ENCODE peak calls at places on chromosome 13, in six cellular contexts. O is neural progenitor cell, X is MM.1S, E is GM23248, T is SK-N-SH, B is HCT116. U is an unnamed sample.

GRCh38 chr13:30142502-30143211 is 164.7 kb downstream of the KATNAL1 start:
- DNase-seq in O (no peak), B (peak), E (peak), T (peak), X (no peak), U (peak)

GRCh38 chr13:88257706-88258105 is 586.5 kb downstream of the SLITRK5 start:
- DNase-seq in B (no peak), T (no peak), O (no peak), X (no peak), E (no peak), U (no peak)

GRCh38 chr13:23516190-23516589 is 54.0 kb upstream of the TNFRSF19 start:
- DNase-seq in E (no peak), T (no peak), B (no peak), O (peak), X (no peak), U (no peak)

GRCh38 chr13:34416833-34417425 is 525.1 kb upstream of the NBEA start:
- DNase-seq in E (peak), X (no peak), O (no peak), B (no peak), T (no peak), U (peak)

GRCh38 chr13:47294691-47295090 is 397.8 kb upstream of the HTR2A start:
- DNase-seq in T (no peak), E (no peak), X (no peak), B (no peak), O (no peak), U (no peak)

GRCh38 chr13:75705395-75705794 is 69.3 kb downstream of the LMO7 start:
- DNase-seq in T (no peak), O (no peak), B (peak), E (peak), X (no peak), U (peak)

GRCh38 chr13:69704311-69704710 is 403.3 kb upstream of the ATXN8OS start:
- DNase-seq in E (no peak), X (no peak), T (no peak), B (no peak), O (no peak), U (no peak)

GRCh38 chr13:26007774-26008173 is 44.0 kb downstream of the SHISA2 start:
- DNase-seq in B (no peak), E (no peak), X (peak), T (no peak), O (no peak), U (peak)

GRCh38 chr13:63024458-63024857 is 1608.8 kb upstream of the PCDH20 start:
- DNase-seq in T (peak), B (no peak), E (no peak), O (no peak), X (no peak), U (no peak)

GRCh38 chr13:72864142-72865035 is 82.5 kb downstream of the PIBF1 start:
- DNase-seq in E (peak), O (no peak), B (no peak), X (no peak), T (no peak), U (peak)

GRCh38 chr13:24630851-24631341 is 49.3 kb upstream of the ATP12A start:
- DNase-seq in E (peak), X (no peak), B (peak), O (peak), T (no peak), U (peak)

GRCh38 chr13:79481685-79482052 is 714 bp downstream of the NDFIP2 start:
- DNase-seq in E (peak), X (peak), T (peak), B (no peak), O (no peak), U (peak)

GRCh38 chr13:98473792-98474153 is 103.1 kb downstream of the STK24 start:
- DNase-seq in T (no peak), B (no peak), X (no peak), O (no peak), E (no peak), U (no peak)

GRCh38 chr13:65677906-65678305 is 1552.2 kb downstream of the PCDH9 start:
- DNase-seq in E (no peak), T (no peak), B (peak), O (no peak), X (no peak), U (no peak)

GRCh38 chr13:65746522-65746921 is 1483.6 kb downstream of the PCDH9 start:
- DNase-seq in E (no peak), O (no peak), B (no peak), T (no peak), X (no peak), U (no peak)

GRCh38 chr13:54198911-54199310 is 1170.3 kb downstream of the OLFM4 start:
- DNase-seq in E (no peak), O (peak), X (no peak), T (no peak), B (no peak), U (no peak)

GRCh38 chr13:49053899-49054298 is 78.2 kb downstream of the FNDC3A start:
- DNase-seq in B (no peak), T (no peak), E (no peak), O (no peak), X (no peak), U (no peak)

GRCh38 chr13:101283782-101284181 is 132.5 kb downstream of the NALCN start:
- DNase-seq in B (no peak), X (no peak), E (no peak), T (no peak), O (no peak), U (no peak)

GRCh38 chr13:24649685-24650038 is 30.5 kb upstream of the ATP12A start:
- DNase-seq in B (no peak), T (no peak), E (no peak), X (no peak), O (no peak), U (no peak)

GRCh38 chr13:28539625-28540286 is 44.8 kb upstream of the FLT1 start:
- DNase-seq in X (no peak), E (no peak), B (no peak), T (no peak), O (no peak), U (no peak)

GRCh38 chr13:101624210-101624922 is 171.9 kb downstream of the ITGBL1 start:
- DNase-seq in B (no peak), X (no peak), T (no peak), E (no peak), O (peak), U (peak)

GRCh38 chr13:49240017-49240416 is 7.7 kb upstream of the CDADC1 start:
- DNase-seq in B (peak), X (peak), T (no peak), E (peak), O (peak), U (peak)

GRCh38 chr13:91894311-91894710 is 495.9 kb downstream of the GPC5 start:
- DNase-seq in O (no peak), E (no peak), T (no peak), B (no peak), X (no peak), U (no peak)

GRCh38 chr13:97339019-97339988 is 94.7 kb upstream of the RAP2A start:
- DNase-seq in B (no peak), T (no peak), O (no peak), E (peak), X (no peak), U (no peak)

GRCh38 chr13:45108716-45109706 is 11.3 kb upstream of the GTF2F2 start:
- DNase-seq in X (no peak), E (peak), O (no peak), B (no peak), T (no peak), U (no peak)

GRCh38 chr13:30346159-30346788 is 38.9 kb upstream of the KATNAL1 start:
- DNase-seq in O (no peak), E (no peak), B (no peak), T (no peak), X (peak), U (no peak)

GRCh38 chr13:64925284-64925683 is 2304.9 kb downstream of the PCDH9 start:
- DNase-seq in T (no peak), X (no peak), B (no peak), O (peak), E (peak), U (peak)

GRCh38 chr13:99158846-99159245 is 41.8 kb upstream of the UBAC2 start:
- DNase-seq in O (no peak), B (no peak), X (no peak), T (no peak), E (no peak), U (no peak)

GRCh38 chr13:49608932-49609331 is 19.4 kb upstream of the ARL11 start:
- DNase-seq in X (no peak), B (no peak), E (no peak), T (no peak), O (no peak), U (no peak)

GRCh38 chr13:113536461-113537110 is 46.1 kb upstream of the DCUN1D2 start:
- DNase-seq in X (no peak), O (no peak), B (no peak), T (no peak), E (no peak), U (no peak)
- TF ChIP-seq EZH2phosphoT487 in X (no peak), O (no peak), B (no peak), T (no peak), E (no peak), U (no peak)

GRCh38 chr13:39777021-39777420 is 121.6 kb downstream of the COG6 start:
- DNase-seq in X (no peak), O (no peak), E (no peak), T (no peak), B (no peak), U (no peak)
- H2AFZ ChIP-seq in X (no peak), O (no peak), E (no peak), T (peak), B (no peak), U (peak)

GRCh38 chr13:40982772-40983171 is 36.3 kb downstream of the ELF1 start:
- DNase-seq in B (no peak), X (peak), E (peak), T (peak), O (no peak), U (no peak)

GRCh38 chr13:40983269-40983668 is 35.8 kb downstream of the ELF1 start:
- DNase-seq in B (no peak), T (no peak), O (no peak), E (peak), X (no peak), U (no peak)

GRCh38 chr13:40984670-40985366 is 34.3 kb downstream of the ELF1 start:
- DNase-seq in X (peak), O (no peak), E (peak), B (no peak), T (no peak), U (no peak)

GRCh38 chr13:40985596-40986327 is 33.4 kb downstream of the ELF1 start:
- DNase-seq in E (no peak), X (peak), B (no peak), T (no peak), O (no peak), U (no peak)

DNA sequence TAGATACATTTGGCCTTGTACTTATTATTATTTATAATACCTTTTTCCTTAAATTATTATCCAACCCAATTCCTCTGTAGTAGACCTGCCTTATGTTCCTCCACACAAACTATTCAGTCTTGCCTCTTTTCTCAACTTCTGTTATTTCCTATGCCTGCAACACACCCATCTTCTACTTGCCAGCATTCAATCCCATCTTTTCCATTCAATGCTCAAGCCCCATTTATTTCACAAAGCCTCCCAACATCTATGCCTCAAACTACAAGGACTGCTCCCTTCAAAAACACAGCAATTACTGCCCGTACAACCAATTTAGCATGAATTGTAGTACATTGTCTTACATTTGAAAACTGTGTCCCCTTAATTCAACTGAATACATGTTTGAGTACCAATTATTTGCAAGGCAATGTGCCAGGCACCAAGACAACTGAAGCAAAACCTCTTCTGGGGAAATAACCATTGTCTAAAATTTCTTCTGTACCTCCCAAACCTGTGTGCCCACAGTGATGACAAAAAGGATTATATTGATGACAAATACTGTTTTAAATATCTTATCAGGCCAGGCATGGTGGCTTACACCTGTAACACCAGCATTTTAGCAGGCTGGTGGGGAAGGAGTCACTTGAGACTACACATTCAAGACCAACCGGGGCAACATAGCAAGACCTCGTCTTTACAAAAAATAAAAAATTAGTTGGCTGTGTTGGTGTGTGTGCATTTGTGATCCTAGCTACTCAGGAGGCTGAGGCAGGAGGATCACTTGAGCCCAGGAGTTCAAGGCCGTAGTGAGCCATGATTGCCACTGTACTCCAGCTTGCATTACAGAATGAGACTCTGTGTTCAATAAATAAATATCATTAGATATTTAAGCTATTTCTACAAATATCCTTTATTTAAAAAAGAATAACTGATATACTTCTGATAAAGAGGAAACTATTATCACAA is 35.1 kb downstream of the ELF1 start:
- DNase-seq in O (no peak), X (no peak), T (no peak), E (no peak), B (no peak), U (no peak)
- H3K9ac ChIP-seq in O (no peak), X (peak), T (no peak), E (no peak), B (no peak), U (no peak)

DNA sequence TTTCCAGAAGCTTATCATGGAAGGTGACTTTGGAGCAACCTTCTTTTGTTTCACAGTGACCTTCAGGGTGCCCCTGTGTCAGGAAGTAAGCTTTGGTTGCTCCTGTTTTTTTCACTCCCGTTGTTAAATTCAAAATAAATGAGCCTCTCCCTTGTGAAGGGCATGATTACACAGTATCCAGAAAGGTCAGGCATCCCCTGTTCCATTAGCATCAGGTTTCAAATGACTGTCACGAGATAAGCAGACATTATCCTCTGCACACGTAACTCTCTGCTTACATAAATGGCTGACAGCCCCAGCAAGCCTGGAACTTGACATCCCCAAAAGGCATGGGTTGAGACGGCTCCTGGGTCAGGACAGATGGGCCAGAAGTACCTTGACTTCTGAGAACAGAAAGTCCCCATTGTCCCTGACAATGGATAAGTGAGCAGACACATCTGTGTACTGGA is 52.0 kb downstream of the RAB20 start:
- DNase-seq in E (no peak), B (no peak), T (peak), X (no peak), O (no peak), U (no peak)
- TF ChIP-seq EZH2phosphoT487 in E (no peak), B (no peak), T (no peak), X (no peak), O (no peak), U (no peak)

DNA sequence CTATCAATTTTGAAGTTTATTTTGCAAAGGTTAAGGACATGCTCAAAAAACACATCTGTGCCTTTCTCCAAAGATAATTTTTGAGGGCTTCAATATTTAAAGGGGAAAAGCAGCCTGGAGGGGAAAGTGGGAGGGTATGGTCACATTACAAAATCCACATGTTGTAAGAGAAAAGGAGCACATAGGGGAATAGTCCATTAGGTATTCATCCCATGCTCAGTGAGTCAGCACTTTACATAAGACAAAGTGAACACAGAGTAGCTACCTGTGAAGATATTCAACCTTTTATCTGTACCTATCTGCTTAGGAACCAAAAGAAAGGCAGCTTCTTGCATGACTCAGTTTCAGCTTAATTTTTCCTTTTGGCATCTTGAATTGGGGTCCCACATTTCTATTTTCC is 932.0 kb downstream of the SLITRK6 start:
- DNase-seq in X (no peak), T (no peak), E (no peak), O (no peak), B (no peak), U (no peak)
- H2AFZ ChIP-seq in X (no peak), T (no peak), E (no peak), O (peak), B (peak), U (peak)